ENCODE peak calls at places on chromosomes 2 and 18, in nine cellular contexts. R is HS-27A; T is HS-5; O is endothelial cell; E is Calu3; Z is right cardiac atrium; C is RKO; L is stimulated activated CD8-positive, alpha-beta memory T cell treated with anti-CD3 and anti-CD28 coated beads, Interleukin-7, amount 100 ng/mL, for 1 hour; W is activated naive CD4-positive, alpha-beta T cell. I is an unnamed sample.

GRCh38 chr2:54558188-54558975 is 102.3 kb downstream of the SPTBN1 start:
- DNase-seq in R (no peak), T (no peak), O (peak), E (peak), Z (peak), C (peak), L (no peak), W (peak), I (peak)

GRCh38 chr18:48303883-48304282 is 105.3 kb downstream of the ZBTB7C start:
- DNase-seq in R (no peak), T (no peak), O (no peak), E (no peak), Z (no peak), C (no peak), L (no peak), W (no peak), I (no peak)

GRCh38 chr2:100043246-100043890 is 99.0 kb downstream of the AFF3 start:
- DNase-seq in R (no peak), T (no peak), O (no peak), E (no peak), Z (no peak), C (no peak), L (no peak), W (no peak), I (no peak)

GRCh38 chr2:213723707-213724106 is 439.4 kb downstream of the SPAG16 start:
- DNase-seq in R (no peak), T (no peak), O (no peak), E (no peak), Z (no peak), C (no peak), L (no peak), W (no peak), I (no peak)

GRCh38 chr2:43685350-43685749 is 9.1 kb upstream of the C1GALT1C1L start:
- DNase-seq in R (no peak), T (no peak), O (no peak), E (no peak), Z (no peak), C (no peak), L (no peak), W (no peak), I (no peak)

GRCh38 chr18:48997681-48997984 is 46.9 kb upstream of the SMAD7 start:
- DNase-seq in R (no peak), T (no peak), O (no peak), E (peak), Z (peak), C (no peak), L (no peak), W (no peak), I (no peak)

GRCh38 chr2:122535960-122536517 is 780.6 kb downstream of the TSN start:
- DNase-seq in R (no peak), T (no peak), O (no peak), E (no peak), Z (no peak), C (no peak), L (no peak), W (no peak), I (no peak)

GRCh38 chr2:168798076-168798887 is 4.2 kb upstream of the NOSTRIN start:
- DNase-seq in R (no peak), T (no peak), O (peak), E (no peak), Z (peak), C (no peak), L (no peak), W (no peak), I (no peak)

GRCh38 chr2:227132986-227133385 is 31.0 kb downstream of the COL4A4 start:
- DNase-seq in R (no peak), T (no peak), O (no peak), E (no peak), Z (no peak), C (no peak), L (no peak), W (no peak), I (no peak)

GRCh38 chr2:190655113-190655512 is 6.2 kb downstream of the NAB1 start:
- DNase-seq in R (no peak), T (no peak), O (no peak), E (no peak), Z (no peak), C (no peak), L (no peak), W (no peak), I (no peak)

GRCh38 chr18:7459851-7460774 is 107.0 kb upstream of the PTPRM start:
- DNase-seq in R (no peak), T (no peak), O (no peak), E (no peak), Z (no peak), C (no peak), L (no peak), W (no peak), I (no peak)

GRCh38 chr2:28958689-28959088 is 22.4 kb upstream of the TOGARAM2 start:
- DNase-seq in R (peak), T (peak), O (peak), E (peak), Z (peak), C (peak), L (no peak), W (no peak), I (peak)

GRCh38 chr2:120300385-120300784 is 45.6 kb upstream of the INHBB start:
- DNase-seq in R (no peak), T (no peak), O (no peak), E (no peak), Z (no peak), C (no peak), L (no peak), W (no peak), I (no peak)

GRCh38 chr2:130825231-130825971 is 11.3 kb upstream of the ARHGEF4 start:
- DNase-seq in R (no peak), T (no peak), O (no peak), E (no peak), Z (no peak), C (no peak), L (no peak), W (no peak), I (no peak)

GRCh38 chr2:240745456-240745855 is 53.8 kb downstream of the AQP12A start:
- DNase-seq in R (no peak), T (no peak), O (no peak), E (no peak), Z (no peak), C (no peak), L (no peak), W (no peak), I (no peak)

GRCh38 chr18:2978626-2979025 is 34.3 kb downstream of the LPIN2 start:
- DNase-seq in R (peak), T (peak), O (no peak), E (no peak), Z (no peak), C (peak), L (no peak), W (no peak), I (peak)

GRCh38 chr18:58867281-58867961 is 2.7 kb downstream of the ZNF532 start:
- DNase-seq in R (no peak), T (no peak), O (no peak), E (no peak), Z (peak), C (no peak), L (no peak), W (no peak), I (no peak)

GRCh38 chr2:3132466-3132865 is 245.2 kb downstream of the EIPR1 start:
- DNase-seq in R (no peak), T (no peak), O (no peak), E (no peak), Z (no peak), C (no peak), L (no peak), W (no peak), I (no peak)

GRCh38 chr2:11904029-11904428 is 157.6 kb downstream of the LPIN1 start:
- DNase-seq in R (no peak), T (no peak), O (no peak), E (no peak), Z (no peak), C (no peak), L (no peak), W (no peak), I (peak)

GRCh38 chr2:154402138-154402714 is 296.3 kb upstream of the KCNJ3 start:
- DNase-seq in R (no peak), T (peak), O (no peak), E (no peak), Z (no peak), C (peak), L (no peak), W (no peak), I (peak)

GRCh38 chr2:64137996-64138395 is 6.2 kb downstream of the PELI1 start:
- DNase-seq in R (no peak), T (no peak), O (no peak), E (no peak), Z (no peak), C (no peak), L (no peak), W (no peak), I (no peak)

GRCh38 chr2:199819746-199820145 is 31.2 kb downstream of the FTCDNL1 start:
- DNase-seq in R (no peak), T (no peak), O (no peak), E (no peak), Z (no peak), C (no peak), L (no peak), W (no peak), I (no peak)

GRCh38 chr18:77395941-77396340 is 146.3 kb downstream of the GALR1 start:
- DNase-seq in R (no peak), T (no peak), O (no peak), E (no peak), Z (no peak), C (no peak), L (no peak), W (no peak), I (no peak)

GRCh38 chr2:217740796-217741195 is 262.0 kb downstream of the TNS1 start:
- DNase-seq in R (no peak), T (no peak), O (no peak), E (no peak), Z (no peak), C (no peak), L (no peak), W (no peak), I (no peak)

GRCh38 chr18:44654555-44654954 is 26.1 kb upstream of the SETBP1 start:
- DNase-seq in R (peak), T (peak), O (no peak), E (peak), Z (no peak), C (no peak), L (no peak), W (no peak), I (no peak)

GRCh38 chr18:8701546-8702118 is 3.7 kb upstream of the MTCL1 start:
- DNase-seq in R (peak), T (no peak), O (no peak), E (peak), Z (no peak), C (peak), L (no peak), W (no peak), I (no peak)

GRCh38 chr2:16114836-16115235 is 174.5 kb downstream of the MYCN start:
- DNase-seq in R (no peak), T (no peak), O (no peak), E (no peak), Z (no peak), C (no peak), L (no peak), W (no peak), I (no peak)

GRCh38 chr2:200319587-200320337 is 13.3 kb downstream of the SPATS2L start:
- DNase-seq in R (no peak), T (no peak), O (no peak), E (no peak), Z (no peak), C (peak), L (no peak), W (no peak), I (no peak)

GRCh38 chr2:173272895-173273294 is 81.8 kb upstream of the CDCA7 start:
- DNase-seq in R (no peak), T (no peak), O (no peak), E (no peak), Z (no peak), C (no peak), L (no peak), W (no peak), I (no peak)

GRCh38 chr2:233065954-233066470 is 5.9 kb downstream of the INPP5D start:
- DNase-seq in R (no peak), T (no peak), O (no peak), E (no peak), Z (no peak), C (no peak), L (no peak), W (no peak), I (no peak)

GRCh38 chr2:38376346-38376682 is 759 bp downstream of the ATL2 start:
- DNase-seq in R (peak), T (peak), O (no peak), E (no peak), Z (no peak), C (peak), L (peak), W (peak), I (peak)

GRCh38 chr2:239234826-239235175 is 166.0 kb downstream of the HDAC4 start:
- DNase-seq in R (no peak), T (no peak), O (no peak), E (no peak), Z (no peak), C (no peak), L (no peak), W (no peak), I (peak)

GRCh38 chr2:14816069-14816738 is 183.7 kb downstream of the LRATD1 start:
- DNase-seq in R (no peak), T (no peak), O (no peak), E (no peak), Z (no peak), C (no peak), L (no peak), W (no peak), I (no peak)

GRCh38 chr2:232008907-232009638 is 47.6 kb downstream of the DIS3L2 start:
- DNase-seq in R (no peak), T (no peak), O (no peak), E (no peak), Z (no peak), C (no peak), L (no peak), W (no peak), I (no peak)

GRCh38 chr2:179171371-179171770 is 93.3 kb downstream of the SESTD1 start:
- DNase-seq in R (no peak), T (no peak), O (no peak), E (no peak), Z (no peak), C (no peak), L (no peak), W (no peak), I (no peak)

GRCh38 chr18:32040936-32041335 is 22.3 kb downstream of the RNF125 start:
- DNase-seq in R (no peak), T (no peak), O (no peak), E (no peak), Z (no peak), C (no peak), L (peak), W (no peak), I (no peak)